ENCODE peak calls at places on chromosomes 5 and 9, in ten cellular contexts. One of them, this sample, is unnamed.

GRCh38 chr5:10863763-10864383 is 102.8 kb upstream of the DAP start:
- DNase-seq in HFFc6: peak; percentile 33
- DNase-seq in endothelial cell: peak; percentile 83
- DNase-seq in upper lobe of left lung: no peak
- DNase-seq in GM13977: peak; percentile 79
- DNase-seq in WTC11: peak; percentile 84
- DNase-seq in progenitor cell of endocrine pancreas: no peak
- DNase-seq in brain microvascular endothelial cell: peak; percentile 65
- DNase-seq in CD8-positive, alpha-beta T cell: peak; percentile 34
- DNase-seq in glutamatergic neuron: peak; percentile 78
- DNase-seq in this sample: peak; percentile 76

GRCh38 chr9:98998441-98999151 is 54.9 kb downstream of the COL15A1 start:
- DNase-seq in upper lobe of left lung: peak; percentile 69
- DNase-seq in brain microvascular endothelial cell: peak; percentile 77
- DNase-seq in glutamatergic neuron: peak; percentile 88
- DNase-seq in GM13977: peak; percentile 75
- DNase-seq in WTC11: peak; percentile 88
- DNase-seq in HFFc6: peak; percentile 29
- DNase-seq in endothelial cell: peak; percentile 90
- DNase-seq in CD8-positive, alpha-beta T cell: peak; percentile 40
- DNase-seq in progenitor cell of endocrine pancreas: peak; percentile 76
- DNase-seq in this sample: peak; percentile 77

GRCh38 chr5:66989286-66989685 is 207.3 kb downstream of the CD180 start:
- DNase-seq in WTC11: no peak
- DNase-seq in brain microvascular endothelial cell: peak; percentile 62
- DNase-seq in CD8-positive, alpha-beta T cell: no peak
- DNase-seq in upper lobe of left lung: no peak
- DNase-seq in glutamatergic neuron: no peak
- DNase-seq in endothelial cell: no peak
- DNase-seq in progenitor cell of endocrine pancreas: no peak
- DNase-seq in GM13977: no peak
- DNase-seq in HFFc6: peak; percentile 12
- DNase-seq in this sample: no peak

GRCh38 chr5:123610665-123611406 is 98.9 kb downstream of the CSNK1G3 start:
- DNase-seq in WTC11: no peak
- DNase-seq in glutamatergic neuron: no peak
- DNase-seq in brain microvascular endothelial cell: peak; percentile 60
- DNase-seq in HFFc6: peak; percentile 62
- DNase-seq in progenitor cell of endocrine pancreas: no peak
- DNase-seq in CD8-positive, alpha-beta T cell: no peak
- DNase-seq in endothelial cell: peak; percentile 30
- DNase-seq in GM13977: peak; percentile 30
- DNase-seq in upper lobe of left lung: no peak
- DNase-seq in this sample: peak; percentile 55

GRCh38 chr5:180352116-180352975 is 790 bp downstream of the GFPT2 start:
- DNase-seq in upper lobe of left lung: peak; percentile 88
- DNase-seq in progenitor cell of endocrine pancreas: no peak
- DNase-seq in glutamatergic neuron: peak; percentile 56
- DNase-seq in CD8-positive, alpha-beta T cell: no peak
- DNase-seq in GM13977: no peak
- DNase-seq in brain microvascular endothelial cell: no peak
- DNase-seq in endothelial cell: peak; percentile 47
- DNase-seq in WTC11: no peak
- DNase-seq in HFFc6: no peak
- DNase-seq in this sample: no peak

GRCh38 chr9:133457233-133457632 is 2.5 kb upstream of the CACFD1 start:
- DNase-seq in CD8-positive, alpha-beta T cell: no peak
- DNase-seq in brain microvascular endothelial cell: no peak
- DNase-seq in glutamatergic neuron: no peak
- DNase-seq in upper lobe of left lung: peak; percentile 81
- DNase-seq in HFFc6: no peak
- DNase-seq in WTC11: peak; percentile 46
- DNase-seq in progenitor cell of endocrine pancreas: no peak
- DNase-seq in GM13977: no peak
- DNase-seq in endothelial cell: no peak
- DNase-seq in this sample: no peak

GRCh38 chr9:123642291-123643278 is 286.6 kb downstream of the CRB2 start:
- DNase-seq in glutamatergic neuron: no peak
- DNase-seq in CD8-positive, alpha-beta T cell: no peak
- DNase-seq in WTC11: no peak
- DNase-seq in endothelial cell: no peak
- DNase-seq in brain microvascular endothelial cell: peak; percentile 28
- DNase-seq in GM13977: no peak
- DNase-seq in HFFc6: no peak
- DNase-seq in upper lobe of left lung: no peak
- DNase-seq in progenitor cell of endocrine pancreas: no peak
- DNase-seq in this sample: no peak

GRCh38 chr5:128376577-128376976 is 161.5 kb downstream of the FBN2 start:
- DNase-seq in brain microvascular endothelial cell: no peak
- DNase-seq in glutamatergic neuron: no peak
- DNase-seq in endothelial cell: no peak
- DNase-seq in GM13977: no peak
- DNase-seq in upper lobe of left lung: no peak
- DNase-seq in CD8-positive, alpha-beta T cell: no peak
- DNase-seq in progenitor cell of endocrine pancreas: no peak
- DNase-seq in HFFc6: no peak
- DNase-seq in WTC11: no peak
- DNase-seq in this sample: no peak

GRCh38 chr5:67992919-67993318 is 222.6 kb upstream of the PIK3R1 start:
- DNase-seq in glutamatergic neuron: no peak
- DNase-seq in progenitor cell of endocrine pancreas: no peak
- DNase-seq in GM13977: no peak
- DNase-seq in brain microvascular endothelial cell: no peak
- DNase-seq in upper lobe of left lung: no peak
- DNase-seq in WTC11: no peak
- DNase-seq in endothelial cell: no peak
- DNase-seq in CD8-positive, alpha-beta T cell: no peak
- DNase-seq in HFFc6: peak; percentile 44
- DNase-seq in this sample: no peak

GRCh38 chr9:127874301-127875216 is 2.9 kb downstream of the AK1 start:
- DNase-seq in GM13977: no peak
- DNase-seq in upper lobe of left lung: no peak
- DNase-seq in glutamatergic neuron: no peak
- DNase-seq in CD8-positive, alpha-beta T cell: no peak
- DNase-seq in WTC11: no peak
- DNase-seq in brain microvascular endothelial cell: no peak
- DNase-seq in endothelial cell: no peak
- DNase-seq in HFFc6: no peak
- DNase-seq in progenitor cell of endocrine pancreas: no peak
- DNase-seq in this sample: no peak

GRCh38 chr9:92489209-92489608 is 6.9 kb upstream of the ASPN start:
- DNase-seq in WTC11: no peak
- DNase-seq in brain microvascular endothelial cell: no peak
- DNase-seq in upper lobe of left lung: no peak
- DNase-seq in endothelial cell: no peak
- DNase-seq in glutamatergic neuron: no peak
- DNase-seq in progenitor cell of endocrine pancreas: no peak
- DNase-seq in HFFc6: peak; percentile 32
- DNase-seq in GM13977: no peak
- DNase-seq in CD8-positive, alpha-beta T cell: no peak
- DNase-seq in this sample: no peak

GRCh38 chr5:51651889-51652288 is 268.6 kb downstream of the ISL1 start:
- DNase-seq in progenitor cell of endocrine pancreas: no peak
- DNase-seq in endothelial cell: no peak
- DNase-seq in CD8-positive, alpha-beta T cell: no peak
- DNase-seq in upper lobe of left lung: no peak
- DNase-seq in HFFc6: peak; percentile 64
- DNase-seq in GM13977: no peak
- DNase-seq in brain microvascular endothelial cell: no peak
- DNase-seq in WTC11: no peak
- DNase-seq in glutamatergic neuron: no peak
- DNase-seq in this sample: no peak

GRCh38 chr9:2800385-2801179 is 43.3 kb downstream of the PUM3 start:
- DNase-seq in glutamatergic neuron: no peak
- DNase-seq in progenitor cell of endocrine pancreas: no peak
- DNase-seq in CD8-positive, alpha-beta T cell: no peak
- DNase-seq in brain microvascular endothelial cell: no peak
- DNase-seq in HFFc6: no peak
- DNase-seq in WTC11: no peak
- DNase-seq in endothelial cell: peak; percentile 8
- DNase-seq in GM13977: no peak
- DNase-seq in upper lobe of left lung: no peak
- DNase-seq in this sample: no peak

DNA sequence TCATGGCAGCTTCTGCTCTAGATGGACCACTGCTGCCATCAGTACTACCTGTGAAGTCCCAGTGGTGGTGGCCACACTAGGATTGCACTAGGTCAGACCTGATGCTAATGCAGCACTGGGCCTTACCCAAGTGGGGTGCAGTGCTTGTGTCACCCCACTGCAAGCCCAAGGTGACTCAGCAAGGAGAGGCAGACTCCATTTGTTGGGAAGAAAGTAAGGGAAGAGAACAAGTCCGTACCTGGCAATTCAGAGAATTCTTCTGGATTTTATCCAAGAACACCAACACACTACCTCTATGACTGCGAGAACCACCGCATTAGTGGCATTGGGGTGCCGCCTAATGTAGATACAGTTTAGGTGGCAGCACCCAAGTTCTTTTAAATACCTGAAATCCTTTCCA is 34.0 kb upstream of the TYRP1 start:
- DNase-seq in upper lobe of left lung: no peak
- DNase-seq in CD8-positive, alpha-beta T cell: no peak
- DNase-seq in GM13977: no peak
- DNase-seq in HFFc6: no peak
- DNase-seq in brain microvascular endothelial cell: no peak
- DNase-seq in WTC11: no peak
- DNase-seq in glutamatergic neuron: no peak
- DNase-seq in progenitor cell of endocrine pancreas: no peak
- DNase-seq in endothelial cell: no peak
- DNase-seq in this sample: no peak
- TF ChIP-seq CTCF in upper lobe of left lung: no peak
- TF ChIP-seq CTCF in CD8-positive, alpha-beta T cell: no peak
- TF ChIP-seq CTCF in GM13977: no peak
- TF ChIP-seq CTCF in HFFc6: no peak
- TF ChIP-seq CTCF in brain microvascular endothelial cell: no peak
- TF ChIP-seq CTCF in WTC11: no peak
- TF ChIP-seq CTCF in glutamatergic neuron: no peak
- TF ChIP-seq CTCF in progenitor cell of endocrine pancreas: no peak
- TF ChIP-seq CTCF in endothelial cell: no peak
- TF ChIP-seq CTCF in this sample: no peak

GRCh38 chr5:175461370-175461769 is 17.0 kb upstream of the SFXN1 start:
- DNase-seq in HFFc6: no peak
- DNase-seq in progenitor cell of endocrine pancreas: no peak
- DNase-seq in WTC11: no peak
- DNase-seq in endothelial cell: no peak
- DNase-seq in CD8-positive, alpha-beta T cell: no peak
- DNase-seq in GM13977: no peak
- DNase-seq in glutamatergic neuron: no peak
- DNase-seq in brain microvascular endothelial cell: no peak
- DNase-seq in upper lobe of left lung: no peak
- DNase-seq in this sample: no peak
- TF ChIP-seq CTCF in HFFc6: no peak
- TF ChIP-seq CTCF in progenitor cell of endocrine pancreas: no peak
- TF ChIP-seq CTCF in WTC11: no peak
- TF ChIP-seq CTCF in endothelial cell: no peak
- TF ChIP-seq CTCF in CD8-positive, alpha-beta T cell: no peak
- TF ChIP-seq CTCF in GM13977: no peak
- TF ChIP-seq CTCF in glutamatergic neuron: no peak
- TF ChIP-seq CTCF in brain microvascular endothelial cell: no peak
- TF ChIP-seq CTCF in upper lobe of left lung: no peak
- TF ChIP-seq CTCF in this sample: no peak

GRCh38 chr9:36912620-36913019 is 121.4 kb downstream of the PAX5 start:
- DNase-seq in brain microvascular endothelial cell: no peak
- DNase-seq in endothelial cell: no peak
- DNase-seq in HFFc6: no peak
- DNase-seq in GM13977: no peak
- DNase-seq in progenitor cell of endocrine pancreas: no peak
- DNase-seq in CD8-positive, alpha-beta T cell: no peak
- DNase-seq in glutamatergic neuron: no peak
- DNase-seq in upper lobe of left lung: no peak
- DNase-seq in WTC11: no peak
- DNase-seq in this sample: no peak

GRCh38 chr9:36911037-36911436 is 123.0 kb downstream of the PAX5 start:
- DNase-seq in HFFc6: no peak
- DNase-seq in upper lobe of left lung: no peak
- DNase-seq in endothelial cell: no peak
- DNase-seq in glutamatergic neuron: no peak
- DNase-seq in CD8-positive, alpha-beta T cell: no peak
- DNase-seq in GM13977: no peak
- DNase-seq in WTC11: no peak
- DNase-seq in brain microvascular endothelial cell: no peak
- DNase-seq in progenitor cell of endocrine pancreas: no peak
- DNase-seq in this sample: no peak

GRCh38 chr9:36914212-36914577 is 119.9 kb downstream of the PAX5 start:
- DNase-seq in glutamatergic neuron: no peak
- DNase-seq in upper lobe of left lung: no peak
- DNase-seq in GM13977: no peak
- DNase-seq in CD8-positive, alpha-beta T cell: no peak
- DNase-seq in WTC11: no peak
- DNase-seq in brain microvascular endothelial cell: no peak
- DNase-seq in endothelial cell: no peak
- DNase-seq in HFFc6: no peak
- DNase-seq in progenitor cell of endocrine pancreas: no peak
- DNase-seq in this sample: no peak

GRCh38 chr9:36911601-36912412 is 122.3 kb downstream of the PAX5 start:
- DNase-seq in endothelial cell: no peak
- DNase-seq in WTC11: no peak
- DNase-seq in brain microvascular endothelial cell: no peak
- DNase-seq in CD8-positive, alpha-beta T cell: no peak
- DNase-seq in GM13977: no peak
- DNase-seq in HFFc6: no peak
- DNase-seq in glutamatergic neuron: no peak
- DNase-seq in progenitor cell of endocrine pancreas: no peak
- DNase-seq in upper lobe of left lung: no peak
- DNase-seq in this sample: no peak

GRCh38 chr9:36913393-36914211 is 120.5 kb downstream of the PAX5 start:
- DNase-seq in endothelial cell: no peak
- DNase-seq in upper lobe of left lung: no peak
- DNase-seq in CD8-positive, alpha-beta T cell: no peak
- DNase-seq in progenitor cell of endocrine pancreas: no peak
- DNase-seq in WTC11: peak; percentile 46
- DNase-seq in GM13977: no peak
- DNase-seq in HFFc6: no peak
- DNase-seq in glutamatergic neuron: no peak
- DNase-seq in brain microvascular endothelial cell: no peak
- DNase-seq in this sample: no peak
- TF ChIP-seq CTCF in endothelial cell: no peak
- TF ChIP-seq CTCF in upper lobe of left lung: no peak
- TF ChIP-seq CTCF in CD8-positive, alpha-beta T cell: no peak
- TF ChIP-seq CTCF in progenitor cell of endocrine pancreas: peak; percentile 27
- TF ChIP-seq CTCF in WTC11: no peak
- TF ChIP-seq CTCF in GM13977: no peak
- TF ChIP-seq CTCF in HFFc6: peak; percentile 42
- TF ChIP-seq CTCF in glutamatergic neuron: no peak
- TF ChIP-seq CTCF in brain microvascular endothelial cell: peak; percentile 43
- TF ChIP-seq CTCF in this sample: no peak

DNA sequence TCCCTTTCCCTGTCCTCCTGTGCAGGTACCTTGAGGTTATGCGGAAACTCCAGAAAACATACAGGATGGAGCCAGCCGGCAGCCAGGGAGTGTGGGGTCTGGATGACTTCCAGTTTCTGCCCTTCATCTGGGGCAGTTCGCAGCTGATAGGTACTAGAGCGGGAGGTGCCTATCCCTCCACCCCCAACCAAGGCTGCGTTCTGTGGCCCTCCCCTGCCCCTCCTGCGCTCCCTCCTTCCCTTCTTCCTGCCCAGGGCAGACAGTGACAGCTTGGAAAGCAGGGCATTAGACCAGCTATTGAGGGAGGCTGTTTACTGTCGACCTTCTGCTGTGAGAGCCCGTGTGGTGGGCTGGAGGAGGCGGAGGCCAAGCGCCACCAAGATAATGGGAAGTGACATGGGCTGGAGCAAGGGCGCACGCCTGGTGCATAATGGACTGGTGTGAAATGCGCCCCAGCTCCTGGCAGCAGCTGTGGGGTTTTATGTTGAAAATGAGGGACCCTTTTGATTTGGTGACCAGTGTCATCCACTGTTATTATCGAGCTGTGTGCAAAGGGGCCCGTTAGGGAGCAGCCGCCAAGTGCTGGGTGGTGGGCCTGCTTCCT is 25.3 kb downstream of the PTPA start:
- DNase-seq in WTC11: no peak
- DNase-seq in CD8-positive, alpha-beta T cell: no peak
- DNase-seq in brain microvascular endothelial cell: no peak
- DNase-seq in HFFc6: no peak
- DNase-seq in GM13977: no peak
- DNase-seq in progenitor cell of endocrine pancreas: no peak
- DNase-seq in endothelial cell: no peak
- DNase-seq in glutamatergic neuron: no peak
- DNase-seq in upper lobe of left lung: peak; percentile 41
- DNase-seq in this sample: no peak
- TF ChIP-seq CTCF in WTC11: no peak
- TF ChIP-seq CTCF in CD8-positive, alpha-beta T cell: no peak
- TF ChIP-seq CTCF in brain microvascular endothelial cell: no peak
- TF ChIP-seq CTCF in HFFc6: no peak
- TF ChIP-seq CTCF in GM13977: no peak
- TF ChIP-seq CTCF in progenitor cell of endocrine pancreas: no peak
- TF ChIP-seq CTCF in endothelial cell: no peak
- TF ChIP-seq CTCF in glutamatergic neuron: no peak
- TF ChIP-seq CTCF in upper lobe of left lung: no peak
- TF ChIP-seq CTCF in this sample: no peak